ENCODE peak calls at places on chromosomes 1 and 21, in ten cellular contexts. J is amniotic stem cell, T is PC-3, I is HTR-8/SVneo, O is ecto neural progenitor cell, Q is activated T-cell treated with anti-CD3 and anti-CD28 coated beads for 1 hour, X is left ventricle myocardium superior, H is lower lobe of right lung, A is choroid plexus epithelial cell, S is A549. L is an unnamed sample.

GRCh38 chr1:36342426-36343185 is 19.2 kb upstream of the EVA1B start:
- DNase-seq in J (peak), T (peak), I (peak), O (no peak), Q (peak), X (peak), H (peak), A (peak), S (peak), L (no peak)

GRCh38 chr1:225747566-225747965 is 30.1 kb upstream of the SRP9 start:
- DNase-seq in J (no peak), T (no peak), I (no peak), O (no peak), Q (no peak), X (no peak), H (no peak), A (peak), S (no peak), L (no peak)

GRCh38 chr1:78787554-78787953 is 137.9 kb downstream of the IFI44 start:
- DNase-seq in J (no peak), T (no peak), I (no peak), O (no peak), Q (no peak), X (no peak), H (no peak), A (no peak), S (no peak), L (no peak)

GRCh38 chr1:200401263-200401662 is 8.6 kb downstream of the ZNF281 start:
- DNase-seq in J (no peak), T (no peak), I (no peak), O (no peak), Q (no peak), X (no peak), H (no peak), A (no peak), S (no peak), L (no peak)

GRCh38 chr1:90198616-90199015 is 203.7 kb downstream of the ZNF326 start:
- DNase-seq in J (no peak), T (no peak), I (no peak), O (no peak), Q (no peak), X (no peak), H (no peak), A (no peak), S (no peak), L (no peak)

GRCh38 chr1:58477390-58477789 is 69.1 kb downstream of the OMA1 start:
- DNase-seq in J (no peak), T (no peak), I (no peak), O (no peak), Q (no peak), X (no peak), H (no peak), A (no peak), S (no peak), L (no peak)

GRCh38 chr21:25717491-25718139 is 17.1 kb downstream of the ATP5PF start:
- DNase-seq in J (no peak), T (peak), I (no peak), O (no peak), Q (no peak), X (no peak), H (no peak), A (peak), S (peak), L (no peak)

GRCh38 chr1:227357229-227358078 is 39.2 kb upstream of the CDC42BPA start:
- DNase-seq in J (peak), T (peak), I (peak), O (peak), Q (no peak), X (peak), H (no peak), A (peak), S (peak), L (peak)

GRCh38 chr1:183251101-183251958 is 65.3 kb downstream of the LAMC2 start:
- DNase-seq in J (no peak), T (no peak), I (no peak), O (no peak), Q (no peak), X (no peak), H (no peak), A (no peak), S (no peak), L (no peak)

GRCh38 chr1:202159534-202160371 is 649 bp downstream of the PTPN7 start:
- DNase-seq in J (no peak), T (no peak), I (no peak), O (no peak), Q (peak), X (no peak), H (no peak), A (no peak), S (no peak), L (no peak)

GRCh38 chr1:8863138-8863537 is 15.3 kb downstream of the ENO1 start:
- DNase-seq in J (no peak), T (no peak), I (no peak), O (no peak), Q (no peak), X (no peak), H (no peak), A (no peak), S (no peak), L (no peak)

GRCh38 chr1:202244841-202245261 is 51.3 kb downstream of the LGR6 start:
- DNase-seq in J (no peak), T (no peak), I (no peak), O (no peak), Q (no peak), X (no peak), H (no peak), A (no peak), S (no peak), L (no peak)

GRCh38 chr1:30377230-30378022 is 346.0 kb downstream of the MATN1 start:
- DNase-seq in J (no peak), T (no peak), I (no peak), O (peak), Q (no peak), X (no peak), H (no peak), A (no peak), S (no peak), L (no peak)

GRCh38 chr1:113850127-113850796 is 21.2 kb downstream of the PTPN22 start:
- DNase-seq in J (no peak), T (no peak), I (no peak), O (no peak), Q (no peak), X (no peak), H (no peak), A (no peak), S (no peak), L (no peak)

GRCh38 chr1:58649555-58649954 is 50.3 kb downstream of the MYSM1 start:
- DNase-seq in J (no peak), T (peak), I (no peak), O (no peak), Q (peak), X (no peak), H (no peak), A (peak), S (no peak), L (no peak)

GRCh38 chr1:231200417-231201031 is 38.7 kb downstream of the TRIM67 start:
- DNase-seq in J (no peak), T (no peak), I (no peak), O (no peak), Q (no peak), X (no peak), H (no peak), A (peak), S (no peak), L (no peak)

GRCh38 chr1:200372095-200372884 is 37.5 kb downstream of the ZNF281 start:
- DNase-seq in J (peak), T (peak), I (no peak), O (no peak), Q (no peak), X (no peak), H (no peak), A (peak), S (peak), L (no peak)

GRCh38 chr1:18693256-18694098 is 62.8 kb downstream of the PAX7 start:
- DNase-seq in J (no peak), T (peak), I (no peak), O (peak), Q (no peak), X (no peak), H (no peak), A (no peak), S (no peak), L (no peak)

GRCh38 chr1:24860841-24861240 is 69.2 kb downstream of the RUNX3 start:
- DNase-seq in J (no peak), T (no peak), I (no peak), O (no peak), Q (no peak), X (no peak), H (no peak), A (no peak), S (no peak), L (no peak)

GRCh38 chr1:220991959-220992704 is 112.9 kb downstream of the HLX start:
- DNase-seq in J (no peak), T (no peak), I (no peak), O (no peak), Q (no peak), X (no peak), H (no peak), A (no peak), S (no peak), L (no peak)

GRCh38 chr21:42446531-42446930 is 42.8 kb downstream of the UBASH3A start:
- DNase-seq in J (no peak), T (no peak), I (no peak), O (no peak), Q (no peak), X (no peak), H (no peak), A (no peak), S (no peak), L (no peak)

GRCh38 chr1:229855999-229856650 is 210.9 kb upstream of the GALNT2 start:
- DNase-seq in J (no peak), T (no peak), I (no peak), O (no peak), Q (no peak), X (no peak), H (no peak), A (no peak), S (no peak), L (no peak)

GRCh38 chr1:73744985-73745384 is 453.0 kb downstream of the LRRIQ3 start:
- DNase-seq in J (no peak), T (no peak), I (no peak), O (no peak), Q (no peak), X (no peak), H (no peak), A (no peak), S (no peak), L (no peak)

GRCh38 chr1:7019510-7019909 is 234.3 kb downstream of the CAMTA1 start:
- DNase-seq in J (no peak), T (no peak), I (no peak), O (no peak), Q (no peak), X (no peak), H (no peak), A (no peak), S (no peak), L (no peak)

GRCh38 chr1:50174101-50174500 is 65.4 kb downstream of the ELAVL4 start:
- DNase-seq in J (no peak), T (no peak), I (no peak), O (no peak), Q (no peak), X (no peak), H (no peak), A (no peak), S (no peak), L (no peak)

GRCh38 chr21:44049182-44049581 is 37.1 kb downstream of the TRAPPC10 start:
- DNase-seq in J (no peak), T (no peak), I (no peak), O (no peak), Q (no peak), X (no peak), H (no peak), A (no peak), S (no peak), L (no peak)

GRCh38 chr1:165612062-165612461 is 19.0 kb upstream of the MGST3 start:
- DNase-seq in J (no peak), T (no peak), I (no peak), O (no peak), Q (no peak), X (no peak), H (no peak), A (no peak), S (no peak), L (no peak)

GRCh38 chr1:209086486-209087192 is 496.9 kb upstream of the CAMK1G start:
- DNase-seq in J (no peak), T (no peak), I (no peak), O (no peak), Q (no peak), X (no peak), H (no peak), A (no peak), S (no peak), L (no peak)

GRCh38 chr1:172658871-172659453 is at the start of gene FASLG:
- DNase-seq in J (no peak), T (no peak), I (no peak), O (no peak), Q (peak), X (no peak), H (no peak), A (no peak), S (no peak), L (peak)

GRCh38 chr21:39529026-39529425 is 77.3 kb downstream of the SH3BGR start:
- DNase-seq in J (no peak), T (no peak), I (no peak), O (no peak), Q (no peak), X (no peak), H (no peak), A (no peak), S (no peak), L (no peak)

GRCh38 chr1:156750191-156750931 is 1.1 kb downstream of the HDGF start:
- DNase-seq in J (no peak), T (peak), I (no peak), O (no peak), Q (no peak), X (no peak), H (peak), A (no peak), S (peak), L (no peak)

GRCh38 chr1:223430221-223430620 is 37.0 kb downstream of the CCDC185 start:
- DNase-seq in J (no peak), T (no peak), I (no peak), O (no peak), Q (no peak), X (no peak), H (no peak), A (no peak), S (no peak), L (no peak)

GRCh38 chr1:30232288-30232899 is 491.0 kb downstream of the MATN1 start:
- DNase-seq in J (no peak), T (peak), I (no peak), O (peak), Q (no peak), X (no peak), H (no peak), A (no peak), S (peak), L (no peak)

GRCh38 chr1:215146252-215146975 is 63.9 kb downstream of the KCNK2 start:
- DNase-seq in J (no peak), T (peak), I (peak), O (no peak), Q (no peak), X (no peak), H (no peak), A (peak), S (peak), L (no peak)

GRCh38 chr1:73839922-73840321 is 358.1 kb downstream of the LRRIQ3 start:
- DNase-seq in J (no peak), T (peak), I (no peak), O (no peak), Q (no peak), X (no peak), H (no peak), A (peak), S (peak), L (no peak)

GRCh38 chr1:2084306-2084705 is 34.1 kb downstream of the PRKCZ start:
- DNase-seq in J (no peak), T (no peak), I (no peak), O (no peak), Q (no peak), X (no peak), H (no peak), A (no peak), S (no peak), L (no peak)

GRCh38 chr21:39644069-39644468 is 31.3 kb downstream of the B3GALT5 start:
- DNase-seq in J (no peak), T (no peak), I (no peak), O (peak), Q (no peak), X (no peak), H (no peak), A (no peak), S (no peak), L (no peak)

GRCh38 chr1:100597069-100597741 is 59.3 kb downstream of the GPR88 start:
- DNase-seq in J (peak), T (peak), I (peak), O (no peak), Q (no peak), X (no peak), H (no peak), A (peak), S (no peak), L (no peak)

GRCh38 chr1:246566128-246566807 is at the start of the genes CNST and TFB2M:
- DNase-seq in J (peak), T (peak), I (peak), O (peak), Q (peak), X (peak), H (peak), A (peak), S (peak), L (peak)

GRCh38 chr1:111441573-111442192 is 7.4 kb downstream of the WDR77 start:
- DNase-seq in J (no peak), T (peak), I (no peak), O (peak), Q (peak), X (peak), H (no peak), A (peak), S (peak), L (no peak)